ENCODE peak calls at places on chromosomes 6 and 20, in seven cellular contexts. W is A549, J is ovary, B is transverse colon, T is sigmoid colon, E is tibial nerve, M is HepG2. F is an unnamed sample. For H3K4me1, the result is how much of the 10 kb centered on the place peaks cover.

GRCh38 chr20:50655325-50655880 is 35.9 kb downstream of the RIPOR3 start:
- DNase-seq in W (no peak), J (peak), B (peak), T (peak), E (peak), M (no peak), F (no peak)

GRCh38 chr6:125787791-125788190 is 3.0 kb upstream of the NCOA7 start:
- DNase-seq in W (peak), J (peak), B (no peak), T (no peak), E (no peak), M (no peak), F (no peak)

GRCh38 chr6:49409951-49410542 is 53.0 kb downstream of the MMUT start:
- DNase-seq in W (peak), J (peak), B (peak), T (peak), E (peak), M (peak), F (no peak)

GRCh38 chr20:63690001-63690897 is 6.2 kb upstream of the TNFRSF6B start:
- DNase-seq in W (no peak), J (no peak), B (no peak), T (no peak), E (no peak), M (no peak), F (no peak)

GRCh38 chr6:138162947-138163569 is 1.3 kb downstream of the ARFGEF3 start:
- DNase-seq in W (no peak), J (no peak), B (no peak), T (no peak), E (no peak), M (no peak), F (no peak)

GRCh38 chr6:139443226-139444112 is 69.0 kb upstream of the CITED2 start:
- DNase-seq in W (no peak), J (peak), B (no peak), T (no peak), E (no peak), M (no peak), F (no peak)

GRCh38 chr20:17806739-17807441 is 107.1 kb downstream of the BANF2 start:
- DNase-seq in W (no peak), J (peak), B (peak), T (peak), E (peak), M (no peak), F (no peak)

GRCh38 chr6:45607818-45608217 is 230.1 kb upstream of the SUPT3H start:
- DNase-seq in W (no peak), J (no peak), B (peak), T (no peak), E (no peak), M (no peak), F (peak)

GRCh38 chr6:111734068-111734825 is 128.6 kb upstream of the TRAF3IP2 start:
- DNase-seq in W (no peak), J (no peak), B (no peak), T (no peak), E (no peak), M (no peak), F (no peak)

GRCh38 chr20:44597930-44598329 is 15.6 kb downstream of the PKIG start:
- DNase-seq in W (no peak), J (no peak), B (no peak), T (no peak), E (no peak), M (no peak), F (no peak)

GRCh38 chr6:4447646-4448315 is 312.4 kb upstream of the ECI2 start:
- DNase-seq in W (no peak), J (no peak), B (no peak), T (no peak), E (no peak), M (no peak), F (peak)

GRCh38 chr6:168216139-168216538 is 103.4 kb downstream of the DACT2 start:
- DNase-seq in W (no peak), J (no peak), B (no peak), T (no peak), E (no peak), M (no peak), F (no peak)

GRCh38 chr20:7449269-7449668 is 491.0 kb downstream of the HAO1 start:
- DNase-seq in W (no peak), J (no peak), B (no peak), T (no peak), E (no peak), M (no peak), F (no peak)

GRCh38 chr20:24936526-24937407 is 12.3 kb upstream of the CST7 start:
- DNase-seq in W (no peak), J (no peak), B (no peak), T (peak), E (no peak), M (no peak), F (no peak)

GRCh38 chr6:37486440-37486839 is 13.3 kb downstream of the CCDC167 start:
- DNase-seq in W (no peak), J (no peak), B (no peak), T (no peak), E (no peak), M (no peak), F (no peak)

GRCh38 chr6:80165143-80165542 is 58.7 kb downstream of the BCKDHB start:
- DNase-seq in W (no peak), J (no peak), B (no peak), T (no peak), E (no peak), M (no peak), F (no peak)

GRCh38 chr6:144159231-144159630 is 8.9 kb downstream of the STX11 start:
- DNase-seq in W (no peak), J (no peak), B (no peak), T (no peak), E (no peak), M (no peak), F (no peak)

GRCh38 chr6:1946583-1946982 is 298.8 kb downstream of the GMDS start:
- DNase-seq in W (no peak), J (no peak), B (no peak), T (no peak), E (no peak), M (no peak), F (no peak)

GRCh38 chr20:58209652-58210397 is 18.6 kb downstream of the ANKRD60 start:
- DNase-seq in W (peak), J (peak), B (peak), T (peak), E (peak), M (peak), F (peak)
- TF ChIP-seq EP300 in W (no peak), J (no peak), B (no peak), T (no peak), E (peak), M (peak), F (no peak)

DNA sequence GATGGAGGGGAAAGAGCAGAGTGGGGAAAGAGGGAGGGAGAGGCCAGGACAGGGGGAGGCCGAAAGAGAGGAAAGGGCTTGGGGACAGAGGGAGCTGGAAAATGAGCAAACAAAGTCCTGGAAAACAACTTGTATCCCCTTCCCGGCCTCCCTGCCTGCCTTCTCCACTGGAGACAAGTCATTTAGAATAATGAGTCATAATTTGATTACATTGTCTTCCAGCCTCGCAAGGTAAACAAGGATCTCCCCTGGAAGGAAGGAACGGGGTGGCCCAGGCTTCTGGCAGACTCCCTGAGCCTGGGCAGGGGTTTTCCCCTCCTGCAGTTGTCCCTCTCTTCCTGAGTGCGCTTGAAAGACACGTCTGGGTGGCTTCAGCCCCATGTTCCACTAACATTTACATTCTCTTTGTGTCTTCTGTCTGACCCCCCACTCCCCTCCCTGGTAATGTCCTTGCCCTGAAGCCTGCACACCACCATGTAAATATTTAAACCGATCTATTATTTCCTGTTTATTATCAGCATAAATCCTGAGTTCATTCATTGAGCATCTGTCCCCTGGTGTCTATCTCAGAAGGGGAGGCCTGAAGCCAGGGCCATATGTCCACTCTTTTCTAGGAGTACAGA is 12.1 kb upstream of the MRPS18A start:
- DNase-seq in W (peak), J (no peak), B (peak), T (no peak), E (no peak), M (peak), F (no peak)
- H3K4me1 ChIP-seq in W (half or more), J (under half), B (under half), T (under half), E (under half), M (half or more), F (half or more)

DNA sequence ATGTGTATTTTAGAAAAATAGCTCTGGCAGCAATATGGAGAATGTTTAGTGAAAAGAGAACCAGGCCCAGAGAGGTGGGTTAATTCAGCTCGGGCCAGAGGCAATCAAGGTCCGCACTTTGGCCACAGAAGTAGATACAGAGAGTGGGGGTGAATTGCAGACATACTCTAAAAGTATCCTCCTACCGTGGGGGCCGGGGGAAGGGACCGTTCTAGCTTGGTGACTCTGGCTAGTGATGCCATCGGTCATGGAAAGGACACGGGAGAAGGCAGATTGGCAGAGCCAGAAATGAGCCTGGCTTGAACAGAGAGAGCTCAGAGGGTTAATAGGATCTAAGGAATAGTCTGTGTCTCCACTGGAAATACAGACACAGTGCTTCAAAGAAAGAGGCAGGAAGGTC is 173.1 kb downstream of the MTHFD1L start:
- DNase-seq in W (no peak), J (no peak), B (no peak), T (no peak), E (no peak), M (no peak), F (no peak)
- TF ChIP-seq EP300 in W (no peak), J (no peak), B (no peak), T (no peak), E (no peak), M (no peak), F (no peak)

DNA sequence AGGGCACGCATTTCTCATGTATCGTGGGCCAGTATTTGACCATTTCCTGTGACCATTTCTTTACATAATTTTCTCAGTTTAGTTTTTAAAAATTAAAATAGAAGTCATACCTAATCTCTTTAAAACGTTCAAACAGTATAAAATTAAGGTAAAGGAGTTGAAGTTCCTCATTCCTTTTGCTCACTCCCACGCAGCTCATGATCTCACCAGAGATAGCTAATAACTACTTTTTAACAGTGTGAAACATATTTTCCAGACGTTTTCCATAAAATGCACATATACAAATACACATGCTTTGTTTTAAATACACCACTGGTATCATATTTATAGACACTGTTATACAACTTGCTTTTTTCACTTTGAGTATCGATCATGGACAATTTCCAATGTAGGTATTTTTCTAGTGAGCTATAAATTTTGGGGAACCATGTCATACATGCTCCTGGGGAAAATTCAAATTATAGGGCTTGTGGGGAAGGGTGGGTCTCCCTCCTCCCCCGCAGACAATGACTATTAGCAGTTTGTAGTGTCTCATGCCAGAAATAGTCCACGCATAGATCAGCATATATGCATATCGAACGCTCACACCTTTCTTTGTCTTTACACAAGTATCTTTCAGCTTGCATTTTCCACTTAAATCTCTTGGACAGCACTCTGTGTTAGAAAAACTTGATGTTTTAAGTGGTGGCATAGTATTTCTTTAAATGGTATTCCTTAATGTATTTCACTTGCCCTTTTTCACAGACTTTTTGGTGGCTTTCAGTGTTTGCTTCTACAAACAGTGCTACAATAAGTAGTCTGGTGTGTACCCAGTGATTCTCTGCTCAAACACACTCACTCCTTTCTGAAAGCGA is 145.5 kb upstream of the ZNF217 start:
- DNase-seq in W (peak), J (no peak), B (no peak), T (no peak), E (no peak), M (no peak), F (no peak)
- H3K4me1 ChIP-seq in W (half or more), J (under half), B (under half), T (under half), E (half or more), M (half or more), F (under half)

F was measured in esophagus muscularis mucosa.